ENCODE peak calls at places on chromosomes 11 and 22, in seven cellular contexts. One of them, this sample, is unnamed.

GRCh38 chr11:11081786-11082185 is 223.9 kb upstream of the ZBED5 start:
- DNase-seq in ovary: no peak
- DNase-seq in GM12892: no peak
- DNase-seq in sigmoid colon: no peak
- DNase-seq in Peyer's patch: no peak
- DNase-seq in body of pancreas: no peak
- DNase-seq in IMR-90: no peak
- DNase-seq in this sample: no peak

GRCh38 chr11:48087974-48088681 is 107.8 kb downstream of the PTPRJ start:
- DNase-seq in ovary: no peak
- DNase-seq in IMR-90: no peak
- DNase-seq in body of pancreas: peak; percentile 66
- DNase-seq in sigmoid colon: no peak
- DNase-seq in GM12892: no peak
- DNase-seq in Peyer's patch: peak; percentile 66
- DNase-seq in this sample: no peak

GRCh38 chr11:130188585-130189347 is 29.2 kb downstream of the ST14 start:
- DNase-seq in GM12892: no peak
- DNase-seq in sigmoid colon: no peak
- DNase-seq in Peyer's patch: no peak
- DNase-seq in body of pancreas: no peak
- DNase-seq in IMR-90: no peak
- DNase-seq in ovary: no peak
- DNase-seq in this sample: no peak

GRCh38 chr11:70303070-70303469 is 32.6 kb downstream of the PPFIA1 start:
- DNase-seq in Peyer's patch: no peak
- DNase-seq in sigmoid colon: peak; percentile 63
- DNase-seq in body of pancreas: no peak
- DNase-seq in ovary: no peak
- DNase-seq in GM12892: no peak
- DNase-seq in IMR-90: peak; percentile 73
- DNase-seq in this sample: no peak

GRCh38 chr11:117384045-117384444 is 56.4 kb downstream of the CEP164 start:
- DNase-seq in sigmoid colon: peak; percentile 7
- DNase-seq in ovary: no peak
- DNase-seq in body of pancreas: no peak
- DNase-seq in GM12892: no peak
- DNase-seq in Peyer's patch: no peak
- DNase-seq in IMR-90: peak; percentile 96
- DNase-seq in this sample: no peak

GRCh38 chr22:45425101-45425500 is 11.6 kb downstream of the RIBC2 start:
- DNase-seq in IMR-90: peak; percentile 36
- DNase-seq in Peyer's patch: no peak
- DNase-seq in GM12892: no peak
- DNase-seq in body of pancreas: no peak
- DNase-seq in ovary: no peak
- DNase-seq in sigmoid colon: no peak
- DNase-seq in this sample: no peak

GRCh38 chr11:86805873-86806310 is 5.5 kb downstream of the PRSS23 start:
- DNase-seq in body of pancreas: no peak
- DNase-seq in sigmoid colon: no peak
- DNase-seq in Peyer's patch: no peak
- DNase-seq in ovary: no peak
- DNase-seq in IMR-90: no peak
- DNase-seq in GM12892: no peak
- DNase-seq in this sample: no peak

GRCh38 chr11:1548221-1549070 is 23.6 kb downstream of the DUSP8 start:
- DNase-seq in sigmoid colon: peak; percentile 94
- DNase-seq in IMR-90: peak; percentile 42
- DNase-seq in Peyer's patch: peak; percentile 79
- DNase-seq in body of pancreas: peak; percentile 95
- DNase-seq in ovary: peak; percentile 49
- DNase-seq in GM12892: no peak
- DNase-seq in this sample: no peak

GRCh38 chr11:2182692-2183474 is 11.3 kb upstream of the TH start:
- DNase-seq in Peyer's patch: no peak
- DNase-seq in GM12892: no peak
- DNase-seq in IMR-90: no peak
- DNase-seq in body of pancreas: no peak
- DNase-seq in ovary: no peak
- DNase-seq in sigmoid colon: no peak
- DNase-seq in this sample: no peak

GRCh38 chr22:46777609-46777970 is 15.1 kb downstream of the TBC1D22A start:
- DNase-seq in Peyer's patch: peak; percentile 50
- DNase-seq in body of pancreas: no peak
- DNase-seq in sigmoid colon: no peak
- DNase-seq in IMR-90: no peak
- DNase-seq in GM12892: no peak
- DNase-seq in ovary: no peak
- DNase-seq in this sample: no peak

GRCh38 chr11:96075532-96075959 is 151.6 kb upstream of the MTMR2 start:
- DNase-seq in sigmoid colon: no peak
- DNase-seq in GM12892: no peak
- DNase-seq in body of pancreas: no peak
- DNase-seq in Peyer's patch: no peak
- DNase-seq in IMR-90: peak; percentile 23
- DNase-seq in ovary: no peak
- DNase-seq in this sample: no peak

GRCh38 chr11:61694971-61695706 is 14.9 kb downstream of the DAGLA start:
- DNase-seq in body of pancreas: peak; percentile 71
- DNase-seq in sigmoid colon: peak; percentile 92
- DNase-seq in ovary: no peak
- DNase-seq in GM12892: no peak
- DNase-seq in Peyer's patch: no peak
- DNase-seq in IMR-90: no peak
- DNase-seq in this sample: no peak

DNA sequence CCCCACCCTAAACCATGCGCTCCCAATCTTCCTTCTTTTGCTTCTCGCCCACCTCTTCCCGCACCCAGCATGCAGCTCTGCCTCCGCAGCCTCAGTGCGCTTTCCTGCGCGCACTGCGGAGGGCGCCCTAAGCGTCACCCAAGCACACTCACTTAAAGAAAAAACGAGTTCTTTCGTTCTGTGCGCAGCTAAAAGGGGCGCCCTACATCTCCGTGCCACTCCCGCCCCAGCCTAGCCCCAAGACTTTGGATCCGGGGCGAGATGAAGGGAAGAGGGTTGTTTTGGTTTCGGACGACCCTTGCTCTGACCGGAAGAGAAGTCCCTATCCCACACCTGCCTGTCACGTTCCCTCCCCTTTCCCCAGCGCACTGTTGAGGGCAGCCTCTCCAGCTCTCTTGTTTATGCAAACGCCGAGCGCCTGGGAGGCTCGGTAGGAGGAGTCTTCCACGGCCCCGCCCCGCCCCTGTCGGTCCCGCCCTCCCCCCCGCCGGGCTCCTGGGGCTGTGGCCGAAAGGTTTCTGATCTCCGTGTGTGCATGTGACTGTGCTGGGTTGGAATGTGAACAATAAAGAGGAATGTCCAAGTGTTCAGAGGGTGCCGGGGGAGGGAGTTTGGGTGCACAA is 5.3 kb downstream of the VSIG2 start:
- DNase-seq in Peyer's patch: peak; percentile 96
- DNase-seq in body of pancreas: peak; percentile 87
- DNase-seq in GM12892: peak; percentile 94
- DNase-seq in IMR-90: peak; percentile 72
- DNase-seq in ovary: no peak
- DNase-seq in sigmoid colon: no peak
- DNase-seq in this sample: peak; percentile 90
- TF ChIP-seq POLR2A in Peyer's patch: peak; percentile 92
- TF ChIP-seq POLR2A in body of pancreas: peak; percentile 46
- TF ChIP-seq POLR2A in GM12892: no peak
- TF ChIP-seq POLR2A in IMR-90: no peak
- TF ChIP-seq POLR2A in ovary: no peak
- TF ChIP-seq POLR2A in sigmoid colon: no peak
- TF ChIP-seq POLR2A in this sample: no peak

GRCh38 chr11:255176-255575 is 18.4 kb downstream of the PSMD13 start:
- DNase-seq in body of pancreas: no peak
- DNase-seq in ovary: no peak
- DNase-seq in Peyer's patch: no peak
- DNase-seq in sigmoid colon: no peak
- DNase-seq in GM12892: no peak
- DNase-seq in IMR-90: peak; percentile 12
- DNase-seq in this sample: no peak

GRCh38 chr11:253160-253885 is 16.5 kb downstream of the PSMD13 start:
- DNase-seq in sigmoid colon: no peak
- DNase-seq in Peyer's patch: no peak
- DNase-seq in ovary: no peak
- DNase-seq in body of pancreas: no peak
- DNase-seq in GM12892: no peak
- DNase-seq in IMR-90: no peak
- DNase-seq in this sample: no peak

GRCh38 chr11:255816-256215 is 19.0 kb downstream of the PSMD13 start:
- DNase-seq in GM12892: no peak
- DNase-seq in body of pancreas: no peak
- DNase-seq in IMR-90: no peak
- DNase-seq in Peyer's patch: no peak
- DNase-seq in ovary: no peak
- DNase-seq in sigmoid colon: no peak
- DNase-seq in this sample: no peak

GRCh38 chr11:252666-253065 is 15.9 kb downstream of the PSMD13 start:
- DNase-seq in GM12892: no peak
- DNase-seq in IMR-90: no peak
- DNase-seq in sigmoid colon: no peak
- DNase-seq in body of pancreas: no peak
- DNase-seq in ovary: no peak
- DNase-seq in Peyer's patch: no peak
- DNase-seq in this sample: no peak

DNA sequence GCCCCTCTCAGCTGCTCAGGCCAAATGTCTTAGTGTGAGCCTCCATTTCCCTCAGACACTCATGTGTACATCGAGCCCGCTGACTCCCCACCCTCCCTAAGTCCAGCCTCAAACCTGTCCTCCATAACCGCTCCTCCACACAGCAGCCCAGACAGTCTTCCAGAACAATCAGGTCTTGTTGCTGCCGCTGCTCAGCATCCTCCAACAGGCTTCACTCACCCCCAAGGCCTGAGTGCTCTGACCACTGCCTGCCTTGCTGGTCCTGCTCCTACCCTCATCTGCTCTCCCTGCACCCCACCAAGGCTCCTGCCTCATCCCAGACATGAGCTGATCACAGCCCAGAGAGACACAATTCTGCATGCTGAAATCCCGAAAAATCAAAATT is 17.1 kb downstream of the PSMD13 start:
- DNase-seq in sigmoid colon: no peak
- DNase-seq in ovary: no peak
- DNase-seq in IMR-90: no peak
- DNase-seq in body of pancreas: no peak
- DNase-seq in Peyer's patch: no peak
- DNase-seq in GM12892: no peak
- DNase-seq in this sample: no peak
- TF ChIP-seq POLR2A in sigmoid colon: no peak
- TF ChIP-seq POLR2A in ovary: no peak
- TF ChIP-seq POLR2A in IMR-90: no peak
- TF ChIP-seq POLR2A in body of pancreas: no peak
- TF ChIP-seq POLR2A in Peyer's patch: no peak
- TF ChIP-seq POLR2A in GM12892: no peak
- TF ChIP-seq POLR2A in this sample: no peak

DNA sequence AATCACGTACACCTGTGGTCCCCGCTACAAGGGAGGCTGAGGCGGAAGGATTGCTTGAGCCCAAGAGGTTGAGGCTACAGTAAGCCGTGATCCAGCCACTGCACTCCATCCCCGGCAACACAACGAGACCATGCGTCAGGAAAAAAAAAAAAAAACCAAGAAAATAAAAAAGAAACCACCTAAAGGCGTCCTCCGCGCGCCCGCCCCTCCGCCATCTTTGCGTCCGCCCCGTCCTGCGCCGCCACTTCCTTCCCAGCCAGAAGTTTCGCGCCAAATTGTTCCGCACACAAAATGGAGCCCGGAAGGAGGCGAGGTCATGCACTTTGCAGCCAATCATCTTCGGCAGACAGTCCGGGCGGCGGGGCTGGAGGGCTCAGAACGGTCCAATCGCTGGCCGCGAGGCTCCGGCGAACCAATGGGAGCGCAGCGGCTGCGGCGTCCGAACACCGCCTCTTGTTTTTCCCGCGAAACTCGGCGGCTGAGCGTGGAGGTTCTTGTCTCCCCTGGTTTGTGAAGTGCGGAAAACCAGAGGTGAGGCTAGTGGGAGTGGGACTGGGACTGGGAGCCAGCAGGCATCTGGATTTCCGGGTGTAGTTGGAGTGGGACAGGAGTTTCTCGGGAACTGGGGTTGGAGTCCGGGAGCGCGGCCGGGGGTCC is at the start of gene MCM5:
- DNase-seq in Peyer's patch: peak; percentile 97
- DNase-seq in IMR-90: peak; percentile 96
- DNase-seq in ovary: peak; percentile 95
- DNase-seq in sigmoid colon: peak; percentile 99
- DNase-seq in GM12892: peak; percentile 99
- DNase-seq in body of pancreas: peak; percentile 97
- DNase-seq in this sample: peak; percentile 97
- TF ChIP-seq POLR2A in Peyer's patch: no peak
- TF ChIP-seq POLR2A in IMR-90: peak; percentile 68
- TF ChIP-seq POLR2A in ovary: no peak
- TF ChIP-seq POLR2A in sigmoid colon: no peak
- TF ChIP-seq POLR2A in GM12892: peak; percentile 84
- TF ChIP-seq POLR2A in body of pancreas: no peak
- TF ChIP-seq POLR2A in this sample: peak; percentile 75

GRCh38 chr11:76781046-76781801 is 1.9 kb upstream of the TSKU start:
- DNase-seq in body of pancreas: no peak
- DNase-seq in IMR-90: no peak
- DNase-seq in Peyer's patch: peak; percentile 74
- DNase-seq in sigmoid colon: no peak
- DNase-seq in GM12892: no peak
- DNase-seq in ovary: no peak
- DNase-seq in this sample: no peak
- TF ChIP-seq POLR2A in body of pancreas: no peak
- TF ChIP-seq POLR2A in IMR-90: no peak
- TF ChIP-seq POLR2A in Peyer's patch: no peak
- TF ChIP-seq POLR2A in sigmoid colon: no peak
- TF ChIP-seq POLR2A in GM12892: no peak
- TF ChIP-seq POLR2A in ovary: no peak
- TF ChIP-seq POLR2A in this sample: no peak

GRCh38 chr22:20034143-20034542 is 13.2 kb downstream of the TANGO2 start:
- DNase-seq in sigmoid colon: no peak
- DNase-seq in IMR-90: no peak
- DNase-seq in ovary: no peak
- DNase-seq in body of pancreas: no peak
- DNase-seq in Peyer's patch: no peak
- DNase-seq in GM12892: no peak
- DNase-seq in this sample: no peak
- TF ChIP-seq POLR2A in sigmoid colon: no peak
- TF ChIP-seq POLR2A in IMR-90: no peak
- TF ChIP-seq POLR2A in ovary: no peak
- TF ChIP-seq POLR2A in body of pancreas: no peak
- TF ChIP-seq POLR2A in Peyer's patch: no peak
- TF ChIP-seq POLR2A in GM12892: no peak
- TF ChIP-seq POLR2A in this sample: no peak

DNA sequence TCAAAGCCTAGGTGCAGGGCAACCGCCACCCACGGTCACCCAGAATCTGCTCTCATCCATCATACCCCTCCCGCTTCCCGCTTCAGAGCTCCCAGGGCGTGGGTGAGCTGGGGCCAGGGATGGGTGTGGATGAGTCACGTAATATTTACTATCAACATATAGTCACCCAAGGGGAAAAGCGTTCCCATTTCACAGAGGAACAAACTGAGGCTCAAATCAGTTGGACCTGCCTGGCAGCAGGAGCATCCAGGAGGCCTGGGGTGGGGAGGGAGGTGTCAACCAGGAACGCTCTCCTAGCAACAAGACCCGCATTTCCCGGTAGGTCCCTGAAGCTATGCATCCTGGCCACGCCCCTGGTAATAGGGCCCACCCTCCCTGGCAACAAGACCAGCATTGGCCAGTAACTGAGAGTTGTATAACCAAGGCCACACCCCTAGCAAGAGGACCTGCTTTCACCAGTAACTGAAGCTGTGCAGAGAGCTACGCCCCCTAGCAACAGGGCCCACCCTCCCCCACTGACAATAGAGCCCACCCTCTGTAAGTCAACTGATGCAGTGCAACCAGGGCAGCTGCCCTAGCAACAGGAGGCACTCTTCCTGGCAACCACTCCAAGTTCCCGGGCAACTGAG is 32.7 kb upstream of the TXNRD2 start:
- DNase-seq in GM12892: peak; percentile 81
- DNase-seq in sigmoid colon: no peak
- DNase-seq in IMR-90: peak; percentile 51
- DNase-seq in body of pancreas: peak; percentile 44
- DNase-seq in Peyer's patch: no peak
- DNase-seq in ovary: no peak
- DNase-seq in this sample: peak; percentile 91
- TF ChIP-seq POLR2A in GM12892: no peak
- TF ChIP-seq POLR2A in sigmoid colon: no peak
- TF ChIP-seq POLR2A in IMR-90: no peak
- TF ChIP-seq POLR2A in body of pancreas: no peak
- TF ChIP-seq POLR2A in Peyer's patch: no peak
- TF ChIP-seq POLR2A in ovary: no peak
- TF ChIP-seq POLR2A in this sample: no peak

This sample was measured in GM12891.